ENCODE peak calls at places on chromosome 7, in five cellular contexts. One of them, this sample, is unnamed.

GRCh38 chr7:87128883-87129282 is 23.4 kb upstream of the DMTF1 start:
- DNase-seq in GM23338: peak; percentile 70
- DNase-seq in PC-9: no peak
- DNase-seq in heart right ventricle: no peak
- DNase-seq in AG04450: no peak
- DNase-seq in this sample: no peak

GRCh38 chr7:128197586-128197985 is 43.5 kb upstream of the LEP start:
- DNase-seq in heart right ventricle: no peak
- DNase-seq in AG04450: no peak
- DNase-seq in GM23338: no peak
- DNase-seq in PC-9: no peak
- DNase-seq in this sample: no peak

GRCh38 chr7:2993868-2994267 is 49.8 kb downstream of the CARD11 start:
- DNase-seq in AG04450: no peak
- DNase-seq in heart right ventricle: no peak
- DNase-seq in GM23338: peak; percentile 21
- DNase-seq in PC-9: no peak
- DNase-seq in this sample: no peak

GRCh38 chr7:91265693-91266066 is 1.4 kb downstream of the FZD1 start:
- DNase-seq in PC-9: no peak
- DNase-seq in AG04450: no peak
- DNase-seq in GM23338: peak; percentile 36
- DNase-seq in heart right ventricle: peak; percentile 20
- DNase-seq in this sample: no peak

GRCh38 chr7:50793115-50793946 is 10.6 kb upstream of the GRB10 start:
- DNase-seq in heart right ventricle: peak; percentile 79
- DNase-seq in GM23338: peak; percentile 75
- DNase-seq in AG04450: no peak
- DNase-seq in PC-9: no peak
- DNase-seq in this sample: peak; percentile 63

GRCh38 chr7:2224491-2224928 is 8.2 kb downstream of the MAD1L1 start:
- DNase-seq in GM23338: no peak
- DNase-seq in AG04450: no peak
- DNase-seq in PC-9: no peak
- DNase-seq in heart right ventricle: no peak
- DNase-seq in this sample: no peak

GRCh38 chr7:118689403-118689802 is 464.9 kb downstream of the ANKRD7 start:
- DNase-seq in GM23338: no peak
- DNase-seq in heart right ventricle: no peak
- DNase-seq in AG04450: no peak
- DNase-seq in PC-9: no peak
- DNase-seq in this sample: no peak

GRCh38 chr7:50682079-50682478 is 100.6 kb downstream of the GRB10 start:
- DNase-seq in heart right ventricle: no peak
- DNase-seq in AG04450: no peak
- DNase-seq in GM23338: no peak
- DNase-seq in PC-9: no peak
- DNase-seq in this sample: no peak

GRCh38 chr7:94654764-94655561 is 970 bp downstream of the SGCE start:
- DNase-seq in AG04450: no peak
- DNase-seq in PC-9: no peak
- DNase-seq in heart right ventricle: no peak
- DNase-seq in GM23338: peak; percentile 48
- DNase-seq in this sample: no peak

GRCh38 chr7:100584677-100585510 is 1.0 kb downstream of the LRCH4 start:
- DNase-seq in GM23338: peak; percentile 80
- DNase-seq in AG04450: no peak
- DNase-seq in PC-9: peak; percentile 79
- DNase-seq in heart right ventricle: no peak
- DNase-seq in this sample: no peak

GRCh38 chr7:137129025-137129424 is 214.5 kb downstream of the PTN start:
- DNase-seq in PC-9: no peak
- DNase-seq in AG04450: no peak
- DNase-seq in GM23338: no peak
- DNase-seq in heart right ventricle: no peak
- DNase-seq in this sample: no peak

GRCh38 chr7:137127806-137128205 is 215.7 kb downstream of the PTN start:
- DNase-seq in AG04450: no peak
- DNase-seq in heart right ventricle: no peak
- DNase-seq in PC-9: no peak
- DNase-seq in GM23338: no peak
- DNase-seq in this sample: no peak

GRCh38 chr7:137135654-137136350 is 207.7 kb downstream of the PTN start:
- DNase-seq in PC-9: no peak
- DNase-seq in AG04450: no peak
- DNase-seq in heart right ventricle: no peak
- DNase-seq in GM23338: no peak
- DNase-seq in this sample: no peak

GRCh38 chr7:137127058-137127457 is 216.5 kb downstream of the PTN start:
- DNase-seq in GM23338: no peak
- DNase-seq in heart right ventricle: no peak
- DNase-seq in AG04450: no peak
- DNase-seq in PC-9: no peak
- DNase-seq in this sample: no peak

DNA sequence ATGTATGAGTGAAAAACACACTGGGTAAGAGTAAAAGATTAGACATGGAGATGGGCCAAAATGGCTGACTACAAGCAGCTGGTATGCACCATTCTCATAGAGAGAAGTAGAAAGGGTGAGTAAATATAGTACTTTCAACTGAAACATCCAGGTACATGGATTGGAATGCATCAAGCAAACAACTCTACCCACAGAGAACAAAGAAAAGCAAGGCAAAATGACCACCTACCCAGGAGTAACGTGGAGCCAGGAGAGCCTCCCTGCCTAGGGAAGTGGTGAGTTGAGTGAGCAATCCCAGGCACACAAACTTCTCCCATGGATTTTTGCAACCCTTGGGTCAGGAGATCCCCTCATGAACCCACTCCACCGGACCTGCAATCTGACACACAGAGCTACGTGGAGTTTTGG is 212.8 kb downstream of the PTN start:
- DNase-seq in heart right ventricle: no peak
- DNase-seq in AG04450: peak; percentile 45
- DNase-seq in PC-9: no peak
- DNase-seq in GM23338: peak; percentile 13
- DNase-seq in this sample: no peak
- H3K27ac ChIP-seq in heart right ventricle: no peak overlapping the region
- H3K27ac ChIP-seq in AG04450: peak overlapping the region; percentile 40
- H3K27ac ChIP-seq in PC-9: no peak overlapping the region
- H3K27ac ChIP-seq in GM23338: no peak overlapping the region
- H3K27ac ChIP-seq in this sample: no peak overlapping the region

DNA sequence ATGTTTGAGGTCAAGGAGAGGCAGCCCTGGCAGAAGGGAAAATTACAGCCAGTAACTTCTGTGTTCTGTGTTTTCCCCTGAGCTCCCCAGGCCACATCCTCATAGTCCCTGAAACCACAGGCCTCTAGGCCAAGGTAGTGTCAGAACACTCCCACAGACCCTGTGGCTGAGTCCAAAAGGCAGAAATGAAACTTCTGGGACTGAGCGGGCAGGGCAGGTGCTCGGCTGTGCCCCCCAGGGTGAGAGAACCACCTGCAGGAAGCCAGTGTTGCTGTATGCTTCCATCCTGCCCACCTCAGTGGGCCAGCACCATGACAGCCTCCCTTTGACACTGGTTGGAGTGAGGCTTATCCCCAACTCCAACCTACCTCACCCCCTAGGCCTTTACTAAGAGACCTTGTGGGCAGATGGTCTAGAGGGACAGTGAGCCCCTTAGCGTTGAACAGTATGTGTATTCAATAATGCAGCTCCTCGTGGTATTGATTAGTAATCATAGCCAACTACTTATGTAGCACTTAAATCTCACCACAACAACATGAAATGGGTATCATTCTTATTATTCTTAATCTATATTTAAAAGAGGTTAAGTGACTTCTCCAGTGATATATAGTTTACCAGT is 30.3 kb downstream of the PIK3CG start:
- DNase-seq in GM23338: no peak
- DNase-seq in PC-9: no peak
- DNase-seq in heart right ventricle: no peak
- DNase-seq in AG04450: no peak
- DNase-seq in this sample: no peak
- H3K27ac ChIP-seq in GM23338: no peak overlapping the region
- H3K27ac ChIP-seq in PC-9: no peak overlapping the region
- H3K27ac ChIP-seq in heart right ventricle: no peak overlapping the region
- H3K27ac ChIP-seq in AG04450: no peak overlapping the region
- H3K27ac ChIP-seq in this sample: peak overlapping the region; percentile 36

GRCh38 chr7:102836977-102837376 is 75.8 kb upstream of the LRRC17 start:
- DNase-seq in heart right ventricle: no peak
- DNase-seq in AG04450: no peak
- DNase-seq in PC-9: no peak
- DNase-seq in GM23338: no peak
- DNase-seq in this sample: no peak

GRCh38 chr7:102833343-102833742 is 79.5 kb upstream of the LRRC17 start:
- DNase-seq in heart right ventricle: no peak
- DNase-seq in AG04450: no peak
- DNase-seq in PC-9: no peak
- DNase-seq in GM23338: no peak
- DNase-seq in this sample: no peak

GRCh38 chr7:102836206-102836938 is 76.4 kb upstream of the LRRC17 start:
- DNase-seq in AG04450: peak; percentile 81
- DNase-seq in GM23338: no peak
- DNase-seq in heart right ventricle: no peak
- DNase-seq in PC-9: peak; percentile 77
- DNase-seq in this sample: no peak

GRCh38 chr7:102834466-102834865 is 78.3 kb upstream of the LRRC17 start:
- DNase-seq in AG04450: no peak
- DNase-seq in GM23338: no peak
- DNase-seq in PC-9: no peak
- DNase-seq in heart right ventricle: no peak
- DNase-seq in this sample: no peak

DNA sequence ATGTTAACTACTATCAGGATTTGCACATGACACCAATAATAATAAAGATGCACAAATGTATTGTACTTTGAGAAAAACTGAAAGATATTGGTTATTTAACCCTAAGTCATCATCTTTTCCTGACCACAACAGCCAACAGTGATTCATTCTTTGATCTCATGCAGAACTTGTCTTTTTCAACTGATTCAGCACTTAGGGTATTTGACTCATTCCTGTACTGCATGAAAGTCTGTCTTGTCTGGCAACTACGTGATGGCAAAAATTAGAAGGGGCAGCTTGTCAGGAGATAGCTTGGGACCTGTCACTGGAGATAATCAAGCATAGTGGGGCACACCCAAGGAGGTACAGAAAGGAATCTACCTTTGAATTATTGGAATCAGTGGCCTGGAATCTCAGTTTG is 77.8 kb upstream of the LRRC17 start:
- DNase-seq in GM23338: no peak
- DNase-seq in PC-9: peak; percentile 64
- DNase-seq in heart right ventricle: no peak
- DNase-seq in AG04450: peak; percentile 38
- DNase-seq in this sample: no peak
- H3K27ac ChIP-seq in GM23338: no peak overlapping the region
- H3K27ac ChIP-seq in PC-9: no peak overlapping the region
- H3K27ac ChIP-seq in heart right ventricle: no peak overlapping the region
- H3K27ac ChIP-seq in AG04450: no peak overlapping the region
- H3K27ac ChIP-seq in this sample: no peak overlapping the region

GRCh38 chr7:142455392-142455791 is 197.5 kb upstream of the PRSS58 start:
- DNase-seq in PC-9: no peak
- DNase-seq in heart right ventricle: no peak
- DNase-seq in GM23338: no peak
- DNase-seq in AG04450: no peak
- DNase-seq in this sample: no peak
- H3K27ac ChIP-seq in PC-9: no peak overlapping the region
- H3K27ac ChIP-seq in heart right ventricle: no peak overlapping the region
- H3K27ac ChIP-seq in GM23338: no peak overlapping the region
- H3K27ac ChIP-seq in AG04450: no peak overlapping the region
- H3K27ac ChIP-seq in this sample: no peak overlapping the region

GRCh38 chr7:5792792-5793191 is 11.3 kb upstream of the RNF216 start:
- DNase-seq in heart right ventricle: no peak
- DNase-seq in AG04450: no peak
- DNase-seq in PC-9: peak; percentile 21
- DNase-seq in GM23338: no peak
- DNase-seq in this sample: no peak

GRCh38 chr7:5797179-5797578 is 15.7 kb upstream of the RNF216 start:
- DNase-seq in heart right ventricle: no peak
- DNase-seq in GM23338: no peak
- DNase-seq in PC-9: no peak
- DNase-seq in AG04450: no peak
- DNase-seq in this sample: no peak

GRCh38 chr7:5793361-5794072 is 12.1 kb upstream of the RNF216 start:
- DNase-seq in AG04450: no peak
- DNase-seq in PC-9: no peak
- DNase-seq in GM23338: no peak
- DNase-seq in heart right ventricle: no peak
- DNase-seq in this sample: no peak

GRCh38 chr7:5796076-5796475 is 14.6 kb upstream of the RNF216 start:
- DNase-seq in PC-9: no peak
- DNase-seq in heart right ventricle: no peak
- DNase-seq in GM23338: no peak
- DNase-seq in AG04450: no peak
- DNase-seq in this sample: no peak

GRCh38 chr7:5792268-5792667 is 10.8 kb upstream of the RNF216 start:
- DNase-seq in GM23338: no peak
- DNase-seq in PC-9: no peak
- DNase-seq in AG04450: no peak
- DNase-seq in heart right ventricle: no peak
- DNase-seq in this sample: no peak
- H3K27ac ChIP-seq in GM23338: no peak overlapping the region
- H3K27ac ChIP-seq in PC-9: no peak overlapping the region
- H3K27ac ChIP-seq in AG04450: no peak overlapping the region
- H3K27ac ChIP-seq in heart right ventricle: no peak overlapping the region
- H3K27ac ChIP-seq in this sample: no peak overlapping the region